ENCODE peak calls at places on chromosomes 2 and 18, in nine cellular contexts. H is hepatocyte, U is cardiac muscle cell, M is Peyer's patch, D is heart right ventricle, C is astrocyte, V is tibial artery, A is fibroblast of lung, E is lower lobe of right lung. O is an unnamed sample.

GRCh38 chr2:37862620-37863019 is 62.5 kb upstream of the RMDN2 start:
- DNase-seq in H (no peak), U (no peak), M (no peak), D (no peak), C (no peak), V (no peak), A (no peak), E (no peak), O (no peak)

GRCh38 chr2:51866361-51866760 is 834.4 kb upstream of the NRXN1 start:
- DNase-seq in H (no peak), U (no peak), M (no peak), D (no peak), C (peak; percentile 36), V (no peak), A (peak; percentile 55), E (no peak), O (no peak)

GRCh38 chr2:158024288-158024898 is 77.3 kb upstream of the UPP2 start:
- DNase-seq in H (peak; percentile 66), U (peak; percentile 52), M (peak; percentile 75), D (peak; percentile 38), C (no peak), V (no peak), A (peak; percentile 55), E (peak; percentile 52), O (peak; percentile 48)

GRCh38 chr2:71850306-71850801 is 297.3 kb downstream of the CYP26B1 start:
- DNase-seq in H (no peak), U (no peak), M (peak; percentile 36), D (no peak), C (no peak), V (peak; percentile 66), A (no peak), E (no peak), O (no peak)

GRCh38 chr2:7427293-7428060 is 510.3 kb downstream of the RNF144A start:
- DNase-seq in H (peak; percentile 77), U (peak; percentile 72), M (peak; percentile 53), D (peak; percentile 52), C (peak; percentile 23), V (no peak), A (peak; percentile 72), E (no peak), O (no peak)

GRCh38 chr2:189411860-189412259 is 29.4 kb upstream of the WDR75 start:
- DNase-seq in H (peak; percentile 52), U (peak; percentile 94), M (no peak), D (no peak), C (peak; percentile 92), V (no peak), A (peak; percentile 99), E (no peak), O (no peak)

GRCh38 chr2:99989905-99990304 is 152.5 kb downstream of the AFF3 start:
- DNase-seq in H (no peak), U (no peak), M (no peak), D (no peak), C (no peak), V (no peak), A (no peak), E (no peak), O (no peak)

GRCh38 chr2:149192425-149192824 is 138.0 kb upstream of the LYPD6 start:
- DNase-seq in H (no peak), U (no peak), M (no peak), D (no peak), C (peak; percentile 17), V (no peak), A (no peak), E (no peak), O (no peak)

GRCh38 chr2:188291617-188292445 is at the start of gene GULP1:
- DNase-seq in H (peak; percentile 90), U (peak; percentile 76), M (peak; percentile 78), D (peak; percentile 76), C (peak; percentile 65), V (peak; percentile 71), A (peak; percentile 80), E (peak; percentile 81), O (peak; percentile 76)

GRCh38 chr2:204361738-204362137 is 183.5 kb upstream of the PARD3B start:
- DNase-seq in H (no peak), U (no peak), M (no peak), D (no peak), C (no peak), V (no peak), A (no peak), E (no peak), O (no peak)

GRCh38 chr2:238587776-238588660 is 161.3 kb downstream of the ASB1 start:
- DNase-seq in H (peak; percentile 2), U (no peak), M (no peak), D (no peak), C (no peak), V (no peak), A (no peak), E (no peak), O (no peak)

GRCh38 chr2:200405599-200406298 is 99.3 kb downstream of the SPATS2L start:
- DNase-seq in H (peak; percentile 71), U (peak; percentile 86), M (no peak), D (no peak), C (peak; percentile 95), V (no peak), A (peak; percentile 89), E (no peak), O (peak; percentile 21)

GRCh38 chr2:20565623-20566236 is 85.2 kb downstream of the HS1BP3 start:
- DNase-seq in H (no peak), U (no peak), M (no peak), D (no peak), C (peak; percentile 41), V (no peak), A (peak; percentile 34), E (no peak), O (no peak)

GRCh38 chr2:174546519-174547506 is 50.8 kb downstream of the WIPF1 start:
- DNase-seq in H (peak; percentile 46), U (peak; percentile 65), M (no peak), D (no peak), C (no peak), V (no peak), A (peak; percentile 43), E (no peak), O (no peak)

GRCh38 chr2:3463914-3464313 is 55.4 kb downstream of the ADI1 start:
- DNase-seq in H (no peak), U (no peak), M (peak; percentile 27), D (no peak), C (no peak), V (no peak), A (no peak), E (peak; percentile 27), O (no peak)

DNA sequence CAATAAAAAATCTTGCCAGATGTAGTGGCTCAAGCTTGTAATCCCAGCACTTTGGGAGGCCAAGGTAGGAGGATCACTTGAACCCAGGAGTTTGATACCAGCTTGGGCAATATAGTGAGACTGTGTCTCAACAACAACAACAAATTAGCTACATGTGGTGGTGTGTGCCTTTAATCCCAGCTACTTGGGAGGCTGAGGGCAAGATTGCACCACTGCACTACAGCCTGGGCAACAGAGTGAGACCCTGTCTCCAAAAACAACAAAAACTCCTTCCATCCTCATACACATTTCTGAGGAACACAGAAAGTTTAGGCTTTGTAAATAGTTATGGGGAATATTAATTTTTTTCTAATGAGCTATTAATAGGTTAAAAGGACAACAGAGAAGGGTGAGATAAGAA is 17.0 kb downstream of the PDE6D start:
- DNase-seq in H (no peak), U (no peak), M (no peak), D (no peak), C (no peak), V (no peak), A (no peak), E (no peak), O (no peak)
- H3K4me1 ChIP-seq in H (no peaks in the 10 kb centered on the region), U (peaks cover 27% of the 10 kb centered on the region), M (no peaks in the 10 kb centered on the region), D (no peaks in the 10 kb centered on the region), C (peaks cover 3% of the 10 kb centered on the region), V (no peaks in the 10 kb centered on the region), A (no peaks in the 10 kb centered on the region), E (no peaks in the 10 kb centered on the region), O (no peaks in the 10 kb centered on the region)

DNA sequence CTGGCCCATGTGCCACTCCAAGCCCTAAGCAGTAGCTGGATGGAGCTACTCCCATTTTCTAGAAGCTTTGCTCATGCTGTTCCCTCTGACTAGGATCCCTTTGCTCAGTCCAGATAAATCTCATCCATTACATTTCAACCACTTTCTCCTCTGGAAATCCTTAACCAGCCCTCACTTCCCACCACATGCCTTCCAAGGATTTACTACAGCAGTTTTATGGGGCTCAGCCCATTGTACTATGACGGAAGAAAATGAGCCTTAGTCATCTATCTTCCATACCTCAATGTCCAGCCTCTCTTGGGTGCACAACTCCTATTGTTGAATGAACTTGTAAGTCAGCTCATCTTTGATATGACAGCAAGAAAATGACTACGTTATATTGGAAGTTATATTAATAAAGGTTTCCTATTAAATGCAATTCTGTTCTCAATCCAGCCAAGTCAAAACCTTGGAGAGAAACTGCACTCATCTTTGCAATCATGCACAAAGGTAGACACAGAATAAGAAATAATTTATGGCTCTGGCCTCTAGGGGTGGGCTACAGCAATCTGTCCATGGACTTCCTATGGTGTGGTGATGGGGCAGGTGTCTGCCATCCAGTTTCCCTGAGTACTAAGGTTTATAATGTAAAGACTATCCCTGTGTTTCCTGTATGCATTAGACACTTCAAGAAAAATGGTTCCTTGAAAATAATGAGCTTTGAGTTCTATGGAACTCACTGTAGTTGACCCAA is 3.4 kb downstream of the B4GALT6 start:
- DNase-seq in H (peak; percentile 43), U (no peak), M (no peak), D (no peak), C (no peak), V (no peak), A (no peak), E (no peak), O (no peak)
- TF ChIP-seq CTCF in H (peak; percentile 25), U (peak; percentile 35), M (peak; percentile 11), D (peak; percentile 18), C (no peak), V (no peak), A (peak; percentile 34), E (no peak), O (peak; percentile 17)

GRCh38 chr2:104656496-104657310 is 197.2 kb upstream of the POU3F3 start:
- DNase-seq in H (no peak), U (no peak), M (no peak), D (peak; percentile 3), C (no peak), V (no peak), A (no peak), E (no peak), O (no peak)

GRCh38 chr2:104658149-104658839 is 195.6 kb upstream of the POU3F3 start:
- DNase-seq in H (peak; percentile 33), U (peak; percentile 16), M (no peak), D (peak; percentile 64), C (peak; percentile 5), V (peak; percentile 58), A (no peak), E (peak; percentile 76), O (peak; percentile 12)

GRCh38 chr2:104654813-104655212 is 199.1 kb upstream of the POU3F3 start:
- DNase-seq in H (no peak), U (peak; percentile 67), M (no peak), D (peak; percentile 48), C (no peak), V (peak; percentile 47), A (no peak), E (no peak), O (no peak)

GRCh38 chr2:104664672-104665071 is 189.2 kb upstream of the POU3F3 start:
- DNase-seq in H (no peak), U (no peak), M (no peak), D (no peak), C (no peak), V (no peak), A (no peak), E (no peak), O (no peak)

GRCh38 chr2:104658840-104659591 is 194.9 kb upstream of the POU3F3 start:
- DNase-seq in H (no peak), U (no peak), M (no peak), D (peak; percentile 11), C (no peak), V (no peak), A (no peak), E (no peak), O (no peak)
- H3K4me3 ChIP-seq in H (no peak overlapping the region), U (peak overlapping the region; percentile 23), M (no peak overlapping the region), D (peak overlapping the region; percentile 43), C (peak overlapping the region; percentile 29), V (no peak overlapping the region), A (no peak overlapping the region), E (peak overlapping the region; percentile 10), O (no peak overlapping the region)

GRCh38 chr18:74082476-74083070 is 65.1 kb downstream of the FBXO15 start:
- DNase-seq in H (peak; percentile 70), U (peak; percentile 55), M (peak; percentile 77), D (peak; percentile 11), C (peak; percentile 23), V (no peak), A (peak; percentile 1), E (no peak), O (peak; percentile 66)
- H3K4me1 ChIP-seq in H (peaks cover 4% of the 10 kb centered on the region), U (peaks cover 10% of the 10 kb centered on the region), M (no peaks in the 10 kb centered on the region), D (no peaks in the 10 kb centered on the region), C (no peaks in the 10 kb centered on the region), V (peaks cover 3% of the 10 kb centered on the region), A (no peaks in the 10 kb centered on the region), E (no peaks in the 10 kb centered on the region), O (no peaks in the 10 kb centered on the region)

O was measured in transverse colon.